ENCODE peak calls at places on chromosomes 1 and 21, in four cellular contexts. L is gastrocnemius medialis; W is stimulated activated CD4-positive, alpha-beta T cell treated with anti-CD3 and anti-CD28 coated beads, Interleukin-2, amount 100 ng/mL, for 48 hours; U is uterus. Z is an unnamed sample.

GRCh38 chr1:169105434-169106094 is 926 bp upstream of the ATP1B1 start:
- DNase-seq in W (peak), U (peak), L (peak), Z (peak)

GRCh38 chr21:14057313-14057712 is 153.4 kb downstream of the LIPI start:
- DNase-seq in W (no peak), U (no peak), L (no peak), Z (no peak)

GRCh38 chr1:115275216-115275615 is 62.8 kb downstream of the NGF start:
- DNase-seq in U (no peak), L (no peak), W (no peak), Z (no peak)

GRCh38 chr1:92990828-92991227 is 29.6 kb upstream of the DIPK1A start:
- DNase-seq in U (no peak), W (no peak), L (no peak), Z (no peak)

GRCh38 chr1:89309828-89310227 is 37.2 kb upstream of the GBP5 start:
- DNase-seq in L (no peak), U (no peak), W (no peak), Z (no peak)

GRCh38 chr1:235867903-235868469 is 1.3 kb upstream of the LYST start:
- DNase-seq in L (no peak), U (no peak), W (no peak), Z (no peak)

GRCh38 chr21:46363698-46364097 is 39.7 kb downstream of the PCNT start:
- DNase-seq in W (no peak), U (no peak), L (no peak), Z (peak)

GRCh38 chr1:56229183-56229582 is 350.2 kb downstream of the PLPP3 start:
- DNase-seq in L (no peak), U (no peak), W (no peak), Z (no peak)

GRCh38 chr1:54794401-54795099 is 6.6 kb downstream of the TTC22 start:
- DNase-seq in L (no peak), U (no peak), W (no peak), Z (no peak)

GRCh38 chr21:44723177-44724131 is 12.1 kb upstream of the TSPEAR start:
- DNase-seq in U (no peak), W (no peak), L (no peak), Z (no peak)

GRCh38 chr1:113216664-113217063 is 143.7 kb downstream of the LRIG2 start:
- DNase-seq in W (no peak), U (no peak), L (no peak), Z (no peak)

GRCh38 chr21:30058928-30059327 is 107.7 kb downstream of the CLDN17 start:
- DNase-seq in W (no peak), L (no peak), U (no peak), Z (no peak)

GRCh38 chr1:26289158-26290059 is 9.5 kb downstream of the SH3BGRL3 start:
- DNase-seq in W (no peak), L (no peak), U (no peak), Z (no peak)

GRCh38 chr1:31792116-31792515 is 23.7 kb downstream of the SPOCD1 start:
- DNase-seq in L (no peak), U (peak), W (no peak), Z (no peak)

GRCh38 chr21:34075099-34075425 is 1.7 kb downstream of the MRPS6 start:
- DNase-seq in L (no peak), W (no peak), U (no peak), Z (no peak)

GRCh38 chr1:182197555-182197954 is 136.0 kb upstream of the ZNF648 start:
- DNase-seq in L (peak), W (no peak), U (peak), Z (peak)

GRCh38 chr1:169060010-169060722 is 46.3 kb upstream of the ATP1B1 start:
- DNase-seq in U (no peak), L (no peak), W (no peak), Z (peak)

GRCh38 chr1:7387053-7387861 is 383.8 kb upstream of the VAMP3 start:
- DNase-seq in U (no peak), L (no peak), W (no peak), Z (no peak)

GRCh38 chr1:43052322-43052721 is 93.7 kb upstream of the SLC2A1 start:
- DNase-seq in L (no peak), U (no peak), W (no peak), Z (no peak)

GRCh38 chr1:42753070-42753469 is 13.0 kb upstream of the CLDN19 start:
- DNase-seq in W (no peak), L (no peak), U (no peak), Z (no peak)

GRCh38 chr1:52355436-52355835 is 10.6 kb downstream of the CC2D1B start:
- DNase-seq in L (no peak), U (no peak), W (no peak), Z (no peak)

GRCh38 chr21:43818685-43819084 is 29.3 kb downstream of the RRP1 start:
- DNase-seq in W (no peak), L (no peak), U (no peak), Z (no peak)

GRCh38 chr1:41280189-41281032 is 38.3 kb upstream of the SCMH1 start:
- DNase-seq in L (no peak), U (no peak), W (no peak), Z (no peak)

GRCh38 chr1:114688526-114688925 is 6.8 kb downstream of the AMPD1 start:
- DNase-seq in U (no peak), L (no peak), W (no peak), Z (no peak)

GRCh38 chr1:103284270-103284669 is 175.9 kb upstream of the COL11A1 start:
- DNase-seq in W (no peak), U (no peak), L (no peak), Z (no peak)

GRCh38 chr1:88519156-88519555 is 164.9 kb upstream of the PKN2 start:
- DNase-seq in U (no peak), L (no peak), W (no peak), Z (no peak)

GRCh38 chr1:12245116-12245515 is 15.3 kb downstream of the VPS13D start:
- DNase-seq in W (no peak), U (no peak), L (no peak), Z (no peak)

GRCh38 chr1:63169057-63169456 is 153.3 kb upstream of the FOXD3 start:
- DNase-seq in L (no peak), W (no peak), U (no peak), Z (no peak)

GRCh38 chr1:214404571-214405213 is 123.7 kb downstream of the SMYD2 start:
- DNase-seq in L (no peak), U (no peak), W (no peak), Z (no peak)

GRCh38 chr1:236204043-236204442 is 61.7 kb downstream of the GPR137B start:
- DNase-seq in L (no peak), U (no peak), W (no peak), Z (no peak)

GRCh38 chr1:15684042-15684461 is at the start of gene PLEKHM2:
- DNase-seq in L (no peak), W (peak), U (peak), Z (peak)

GRCh38 chr1:27785763-27786162 is 12.7 kb downstream of the STX12 start:
- DNase-seq in L (no peak), W (no peak), U (no peak), Z (no peak)

Z was measured in psoas muscle.